ENCODE peak calls at places on chromosomes 2 and 18, in four cellular contexts. T, H, F and N are unnamed samples.

GRCh38 chr18:48800877-48801727 is 149.7 kb downstream of the SMAD7 start:
- DNase-seq in H (no peak), F (peak), T (no peak), N (no peak)

GRCh38 chr18:52617931-52618330 is 277.9 kb downstream of the DCC start:
- DNase-seq in T (no peak), H (no peak), F (no peak), N (peak)

GRCh38 chr2:71215447-71215846 is 11.5 kb downstream of the PAIP2B start:
- DNase-seq in T (no peak), H (no peak), F (no peak), N (no peak)

GRCh38 chr2:20145497-20146193 is 79.3 kb downstream of the SDC1 start:
- DNase-seq in F (no peak), H (no peak), T (no peak), N (no peak)

GRCh38 chr2:235724964-235725603 is 231.2 kb downstream of the AGAP1 start:
- DNase-seq in T (no peak), F (peak), H (no peak), N (no peak)

GRCh38 chr2:38740851-38741541 is 10.2 kb downstream of the SRSF7 start:
- DNase-seq in H (no peak), F (no peak), T (no peak), N (no peak)

GRCh38 chr2:133346654-133347053 is 221.6 kb downstream of the NCKAP5 start:
- DNase-seq in H (no peak), F (no peak), T (no peak), N (peak)

GRCh38 chr2:223100061-223100511 is 48.1 kb downstream of the KCNE4 start:
- DNase-seq in H (no peak), F (peak), T (no peak), N (no peak)

GRCh38 chr18:4270016-4270415 is 185.1 kb downstream of the DLGAP1 start:
- DNase-seq in H (no peak), F (no peak), T (no peak), N (no peak)

GRCh38 chr2:162085090-162085891 is 11.3 kb upstream of the DPP4 start:
- DNase-seq in H (no peak), F (no peak), T (no peak), N (peak)

GRCh38 chr2:10863047-10863446 is 48.7 kb upstream of the KCNF1 start:
- DNase-seq in T (no peak), F (no peak), H (no peak), N (no peak)

GRCh38 chr2:64326578-64327050 is 127.3 kb upstream of the LGALSL start:
- DNase-seq in F (no peak), H (no peak), T (no peak), N (no peak)

GRCh38 chr2:205563646-205564045 is 118.7 kb upstream of the NRP2 start:
- DNase-seq in F (no peak), T (no peak), H (peak), N (no peak)

GRCh38 chr2:69667805-69668382 is 24.4 kb upstream of the AAK1 start:
- DNase-seq in F (no peak), H (no peak), T (no peak), N (no peak)

GRCh38 chr18:49819768-49820662 is 6.7 kb upstream of the ACAA2 start:
- DNase-seq in T (no peak), H (no peak), F (no peak), N (no peak)

GRCh38 chr2:190981733-190982132 is 32.2 kb downstream of the STAT1 start:
- DNase-seq in H (no peak), T (no peak), F (no peak), N (no peak)

DNA sequence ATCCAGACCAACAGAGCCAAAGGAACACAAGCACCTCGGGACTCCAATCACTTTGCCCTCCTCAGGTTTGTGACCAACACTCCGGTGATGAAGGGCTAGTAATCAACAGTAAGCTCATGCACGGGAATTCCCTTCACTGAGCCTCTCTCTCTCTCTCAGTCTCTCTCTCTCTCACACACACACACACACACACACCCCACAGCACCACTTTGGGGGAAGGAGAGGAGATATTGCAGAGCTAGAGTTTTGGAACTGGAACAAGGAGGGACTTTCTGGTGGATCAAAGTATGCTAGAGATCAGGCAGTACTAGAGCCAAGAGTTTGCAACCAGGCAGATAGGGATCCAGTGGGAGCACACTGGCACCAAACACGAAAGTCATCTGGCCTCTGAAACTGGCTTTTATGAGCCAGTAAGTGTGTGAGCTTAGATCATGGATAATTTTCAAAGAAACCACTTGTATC is 98.7 kb downstream of the ANKRD44 start:
- DNase-seq in T (no peak), H (no peak), F (no peak), N (no peak)
- H3K27ac ChIP-seq in T (peak), H (no peak), F (no peak), N (no peak)

GRCh38 chr2:159409116-159409800 is 122.8 kb upstream of the WDSUB1 start:
- DNase-seq in H (no peak), F (no peak), T (no peak), N (no peak)

GRCh38 chr2:159411460-159411859 is 125.0 kb upstream of the WDSUB1 start:
- DNase-seq in H (no peak), F (no peak), T (no peak), N (no peak)

DNA sequence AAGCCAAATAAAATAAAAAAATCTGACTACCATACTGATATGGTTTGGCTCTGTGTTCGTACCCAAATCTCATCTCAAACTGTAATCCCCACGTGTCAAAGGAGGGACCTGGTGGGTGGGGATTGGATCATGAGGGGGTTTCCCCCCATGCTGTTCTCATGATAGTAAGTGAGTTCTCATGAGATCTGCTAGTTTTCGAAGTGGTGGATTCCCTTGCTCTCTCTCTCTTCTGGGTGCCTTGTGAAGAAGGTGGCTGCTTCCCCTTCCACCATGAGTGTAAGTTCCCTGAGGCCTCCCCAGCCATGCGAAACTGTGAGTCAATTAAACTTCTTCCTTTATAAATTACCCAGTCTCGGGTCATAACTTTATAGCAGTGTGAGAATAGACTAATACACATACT is 123.8 kb upstream of the WDSUB1 start:
- DNase-seq in F (no peak), H (no peak), T (no peak), N (no peak)
- TF ChIP-seq CTCF in F (no peak), H (no peak), T (no peak), N (no peak)

GRCh38 chr2:233387667-233388528 is 33.6 kb downstream of the DGKD start:
- DNase-seq in T (no peak), H (no peak), F (peak), N (peak)
- H3K27ac ChIP-seq in T (peak), H (no peak), F (peak), N (peak)

GRCh38 chr2:8244634-8245033 is 437.2 kb upstream of the ID2 start:
- DNase-seq in H (no peak), T (no peak), F (no peak), N (no peak)
- TF ChIP-seq CTCF in H (no peak), T (no peak), F (no peak), N (no peak)

DNA sequence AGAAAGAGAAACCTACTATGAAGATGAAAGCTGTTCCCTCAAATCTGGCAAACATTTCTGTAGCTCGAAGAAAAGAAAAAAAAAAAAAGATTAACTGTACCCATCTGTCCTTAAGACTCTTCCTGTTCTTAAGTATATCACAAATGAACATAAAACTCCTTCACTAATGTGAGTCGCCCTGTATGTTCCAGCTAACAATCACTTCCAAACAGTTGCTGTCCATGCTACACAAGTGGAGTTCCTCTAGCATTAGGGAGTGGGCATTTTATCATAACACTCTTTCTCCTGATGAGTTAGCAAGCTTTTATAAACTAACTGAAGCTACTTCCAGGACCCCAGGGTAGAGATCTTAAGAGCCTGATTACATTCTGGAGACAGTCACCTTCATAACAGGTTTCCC is 5.8 kb downstream of the CUL3 start:
- DNase-seq in T (no peak), H (no peak), F (no peak), N (no peak)
- H3K27ac ChIP-seq in T (peak), H (no peak), F (no peak), N (no peak)

GRCh38 chr2:169393068-169393590 is 30.8 kb upstream of the LRP2 start:
- DNase-seq in T (no peak), H (no peak), F (no peak), N (no peak)

GRCh38 chr2:169395821-169396374 is 33.6 kb upstream of the LRP2 start:
- DNase-seq in H (no peak), F (no peak), T (no peak), N (no peak)

GRCh38 chr2:169397697-169398096 is 35.4 kb upstream of the LRP2 start:
- DNase-seq in T (no peak), F (no peak), H (peak), N (no peak)
- TF ChIP-seq CTCF in T (no peak), F (no peak), H (peak), N (no peak)

GRCh38 chr18:23626451-23627279 is 36.0 kb downstream of the ANKRD29 start:
- DNase-seq in F (no peak), T (no peak), H (no peak), N (no peak)
- H3K27ac ChIP-seq in F (no peak), T (peak), H (peak), N (no peak)

DNA sequence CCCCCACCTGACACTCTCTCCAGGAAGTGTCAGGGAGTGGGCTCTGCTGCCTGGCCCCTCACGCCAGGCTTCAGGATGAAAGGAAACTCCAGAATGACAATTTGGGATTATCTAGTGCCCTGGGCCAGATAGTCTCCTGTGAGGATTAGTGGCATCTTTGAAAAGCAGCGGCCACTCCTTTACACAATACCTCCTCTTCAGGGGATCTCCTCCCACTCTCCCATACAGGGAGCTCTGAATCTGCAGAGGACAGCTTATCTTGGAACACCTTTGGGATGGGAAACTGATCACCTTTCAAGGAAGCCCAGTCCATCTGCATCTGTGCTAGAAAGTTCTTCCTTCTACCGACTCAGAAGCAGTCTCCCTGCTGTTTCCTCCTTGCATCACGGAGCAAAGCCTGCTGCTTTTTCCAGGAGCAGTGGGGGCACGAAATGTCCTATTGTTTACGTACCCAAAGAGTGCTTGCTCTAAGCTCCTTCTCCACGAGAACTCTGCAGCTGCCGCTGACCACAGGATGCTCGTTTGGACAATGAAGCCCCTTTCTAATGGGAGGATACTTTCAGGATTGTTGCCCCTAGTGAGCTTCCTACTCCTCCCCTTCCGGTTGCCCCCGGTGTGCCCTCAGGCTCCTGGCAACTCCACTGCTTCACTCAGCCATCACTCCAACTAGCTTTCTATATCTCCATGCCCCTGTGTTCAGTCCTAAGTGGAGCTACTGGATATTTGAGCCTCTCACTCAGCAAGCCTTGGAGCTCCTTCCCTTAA is 31.5 kb downstream of the SIX3 start:
- DNase-seq in H (no peak), T (no peak), F (no peak), N (no peak)
- TF ChIP-seq CTCF in H (no peak), T (no peak), F (no peak), N (no peak)

DNA sequence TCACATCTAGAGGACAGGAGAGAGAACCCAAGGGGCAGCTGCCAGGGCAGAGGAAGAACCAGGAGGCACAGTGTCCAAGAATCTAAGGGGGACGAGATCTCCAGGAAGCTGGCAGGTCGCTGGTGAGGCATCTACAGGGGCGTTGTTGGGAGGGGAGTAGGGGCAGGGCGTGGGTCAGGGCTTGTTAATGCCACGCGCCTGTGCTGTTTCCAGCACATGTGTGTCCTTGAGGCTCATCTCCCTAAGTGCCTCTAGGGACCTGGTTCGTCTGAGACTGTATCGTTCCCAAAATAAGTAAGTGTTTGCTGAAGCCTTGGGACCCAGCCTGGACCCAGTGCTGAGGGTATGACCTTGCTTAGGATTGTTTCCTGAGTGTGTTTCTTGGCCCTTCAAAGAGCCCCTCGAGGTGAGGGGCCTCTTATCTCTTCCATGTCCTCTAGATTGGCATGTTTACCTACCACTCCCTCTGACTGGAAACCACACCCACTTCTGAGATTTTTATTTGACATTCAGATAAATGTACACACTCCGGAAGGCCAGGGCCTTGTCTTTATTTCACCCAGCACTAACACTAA is 22.2 kb downstream of the HK2 start:
- DNase-seq in T (no peak), H (no peak), F (no peak), N (no peak)
- H3K27ac ChIP-seq in T (no peak), H (no peak), F (peak), N (no peak)

DNA sequence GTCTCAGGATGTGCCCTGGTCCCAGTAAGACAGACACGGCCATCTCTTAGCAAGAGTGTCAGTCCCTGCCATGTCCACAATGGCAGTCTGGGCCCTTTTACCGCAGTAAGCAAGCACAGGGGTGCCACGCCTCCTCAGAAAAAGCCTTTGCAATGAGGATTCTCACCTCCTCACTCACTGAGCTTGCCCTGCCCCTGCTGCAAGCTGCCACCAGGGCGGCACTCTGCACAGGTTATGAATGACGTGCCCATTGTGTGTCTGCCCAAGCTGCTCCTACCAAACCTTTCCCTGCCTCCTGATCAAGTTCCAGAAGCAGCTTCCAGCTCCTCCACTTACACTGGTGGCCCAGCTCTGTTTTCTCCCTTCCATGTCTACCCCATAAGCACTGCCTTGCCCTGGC is 23.3 kb downstream of the ERCC3 start:
- DNase-seq in H (no peak), F (no peak), T (no peak), N (no peak)
- TF ChIP-seq CTCF in H (no peak), F (no peak), T (no peak), N (no peak)